ENCODE peak calls at places on chromosome 10, in five cellular contexts. Q, L, M, Y and C are unnamed samples.
A peak's percentile ranks its signal among the peaks of the same experiment; 100 is the strongest.

GRCh38 chr10:64036996-64037666 is 515.9 kb downstream of the REEP3 start:
- DNase-seq in Q (no peak), L (no peak), M (peak; percentile 20), Y (no peak), C (no peak)

GRCh38 chr10:99782447-99783286 is at the start of gene ABCC2:
- DNase-seq in Q (no peak), L (no peak), M (no peak), Y (peak; percentile 79), C (peak; percentile 94)

GRCh38 chr10:118047363-118047719 is 600 bp upstream of the RAB11FIP2 start:
- DNase-seq in Q (peak; percentile 15), L (no peak), M (no peak), Y (peak; percentile 11), C (peak; percentile 14)

GRCh38 chr10:119309423-119309770 is 102.0 kb downstream of the GRK5 start:
- DNase-seq in Q (no peak), L (no peak), M (no peak), Y (no peak), C (no peak)

GRCh38 chr10:8444630-8445029 is 390.1 kb downstream of the GATA3 start:
- DNase-seq in Q (no peak), L (no peak), M (peak; percentile 8), Y (no peak), C (no peak)

GRCh38 chr10:102814456-102814871 is 22.7 kb downstream of the CYP17A1 start:
- DNase-seq in Q (peak; percentile 70), L (peak; percentile 53), M (no peak), Y (no peak), C (no peak)

GRCh38 chr10:132508497-132509443 is 28.8 kb upstream of the INPP5A start:
- DNase-seq in Q (peak; percentile 64), L (peak; percentile 78), M (no peak), Y (no peak), C (no peak)

GRCh38 chr10:92590623-92591549 is 2.0 kb upstream of the KIF11 start:
- DNase-seq in Q (peak; percentile 39), L (no peak), M (peak; percentile 38), Y (peak; percentile 49), C (no peak)

GRCh38 chr10:32650246-32650655 is 204.3 kb downstream of the CCDC7 start:
- DNase-seq in Q (no peak), L (no peak), M (no peak), Y (no peak), C (no peak)

GRCh38 chr10:218753-219152 is 83.5 kb downstream of the ZMYND11 start:
- DNase-seq in Q (no peak), L (no peak), M (no peak), Y (no peak), C (peak; percentile 58)

GRCh38 chr10:7218974-7219373 is 191.9 kb downstream of the SFMBT2 start:
- DNase-seq in Q (no peak), L (no peak), M (no peak), Y (no peak), C (no peak)

DNA sequence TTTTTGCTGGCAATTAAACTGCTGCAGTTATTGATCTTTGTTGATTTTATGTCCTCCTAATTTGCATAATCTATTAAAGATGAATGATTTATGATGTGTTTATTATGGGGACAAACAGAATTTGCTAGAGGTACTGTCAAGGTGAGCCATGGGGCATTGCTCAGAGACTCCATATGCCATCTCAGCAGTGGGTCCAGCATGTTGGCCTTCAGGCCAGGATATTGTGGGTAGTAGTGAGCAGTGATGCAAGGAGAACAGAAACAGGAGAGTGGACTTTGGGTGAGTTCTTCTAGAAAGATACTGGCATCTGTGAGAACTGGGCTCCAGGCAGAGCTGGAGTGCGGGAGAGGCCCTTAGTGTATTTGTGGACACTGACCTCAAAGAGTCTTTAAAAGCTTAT is 65.9 kb downstream of the PAX2 start:
- DNase-seq in Q (no peak), L (no peak), M (no peak), Y (no peak), C (no peak)
- H3K4me1 ChIP-seq in Q (no peaks in the 10 kb centered on the region), L (no peaks in the 10 kb centered on the region), M (no peaks in the 10 kb centered on the region), Y (no peaks in the 10 kb centered on the region), C (no peaks in the 10 kb centered on the region)

GRCh38 chr10:95831076-95831475 is 75.1 kb downstream of the ENTPD1 start:
- DNase-seq in Q (no peak), L (no peak), M (no peak), Y (no peak), C (no peak)

GRCh38 chr10:95833038-95833673 is 74.6 kb upstream of the CC2D2B start:
- DNase-seq in Q (no peak), L (no peak), M (no peak), Y (no peak), C (no peak)

GRCh38 chr10:95834375-95834774 is 73.4 kb upstream of the CC2D2B start:
- DNase-seq in Q (no peak), L (no peak), M (no peak), Y (no peak), C (no peak)

GRCh38 chr10:95831515-95831914 is 75.6 kb downstream of the ENTPD1 start:
- DNase-seq in Q (no peak), L (no peak), M (no peak), Y (no peak), C (no peak)

DNA sequence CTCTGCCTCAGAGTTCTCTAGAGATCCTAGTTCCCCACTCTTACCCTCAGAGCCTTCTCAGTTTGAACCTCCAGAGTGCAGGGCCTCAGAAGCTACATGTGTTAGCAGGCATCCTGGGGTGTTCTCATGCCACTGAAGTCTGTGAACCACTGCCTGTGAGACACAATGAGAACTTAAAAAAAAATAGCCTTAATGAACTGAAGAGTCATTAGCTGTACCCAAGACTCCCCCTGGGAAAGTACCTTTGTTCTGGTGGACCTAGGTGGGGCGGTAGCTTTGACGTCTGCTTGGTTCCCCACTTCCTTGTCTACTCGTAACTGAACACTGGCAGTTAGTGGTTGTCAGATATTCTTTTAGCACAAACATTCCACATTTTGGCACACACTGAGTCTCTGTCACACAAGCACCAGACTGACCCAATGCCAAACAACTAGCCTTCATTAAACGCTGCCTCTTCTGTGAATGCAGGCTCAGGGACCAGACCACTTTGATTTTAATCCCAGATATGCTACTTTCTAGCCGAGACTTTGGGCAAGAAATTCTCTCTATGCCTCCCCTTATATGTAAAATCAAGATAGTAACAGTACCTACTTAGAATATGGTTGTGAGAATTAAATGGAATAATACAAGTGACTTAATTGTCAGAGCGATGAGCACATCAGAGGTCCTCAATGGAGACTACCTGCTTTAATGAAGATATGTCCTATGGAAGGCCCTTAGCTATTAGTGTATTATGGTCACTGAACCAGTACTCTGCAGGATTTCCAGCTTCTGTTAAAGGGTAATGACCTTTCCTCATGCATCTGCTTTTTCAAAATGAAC is 75.3 kb upstream of the CC2D2B start:
- DNase-seq in Q (no peak), L (no peak), M (peak; percentile 37), Y (no peak), C (peak; percentile 43)
- H3K4me3 ChIP-seq in Q (no peak overlapping the region), L (no peak overlapping the region), M (no peak overlapping the region), Y (no peak overlapping the region), C (no peak overlapping the region)

GRCh38 chr10:131091682-131092081 is 219.8 kb downstream of the TCERG1L start:
- DNase-seq in Q (no peak), L (no peak), M (no peak), Y (no peak), C (no peak)

GRCh38 chr10:131088619-131089018 is 222.9 kb downstream of the TCERG1L start:
- DNase-seq in Q (no peak), L (no peak), M (no peak), Y (no peak), C (no peak)

GRCh38 chr10:131090761-131091661 is 220.5 kb downstream of the TCERG1L start:
- DNase-seq in Q (no peak), L (no peak), M (no peak), Y (no peak), C (no peak)

GRCh38 chr10:131089150-131089549 is 222.4 kb downstream of the TCERG1L start:
- DNase-seq in Q (no peak), L (no peak), M (no peak), Y (no peak), C (no peak)

DNA sequence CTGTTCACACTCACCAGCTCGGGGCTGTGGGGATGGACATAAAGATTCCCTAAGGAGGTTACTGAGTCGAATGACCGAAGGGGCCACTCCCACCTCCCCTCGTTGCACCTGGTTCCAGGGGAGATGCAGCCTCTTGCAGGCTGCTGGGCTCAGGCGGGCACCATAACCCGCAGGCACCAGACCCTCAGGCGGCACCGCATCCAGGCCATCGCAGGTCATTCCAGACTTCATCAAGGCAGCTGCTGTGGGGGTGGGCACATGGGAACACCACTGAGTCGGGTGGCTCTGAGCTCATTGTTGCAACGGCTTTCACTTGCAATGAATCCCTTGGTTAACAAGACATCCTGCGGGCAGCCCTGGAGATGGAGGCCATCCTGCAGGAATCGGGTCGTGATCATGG is 221.7 kb downstream of the TCERG1L start:
- DNase-seq in Q (no peak), L (no peak), M (no peak), Y (no peak), C (no peak)
- H3K9me3 ChIP-seq in Q (peaks cover 5% of the 10 kb centered on the region), L (no peaks in the 10 kb centered on the region), M (no peaks in the 10 kb centered on the region), Y (no peaks in the 10 kb centered on the region), C (no peaks in the 10 kb centered on the region)

DNA sequence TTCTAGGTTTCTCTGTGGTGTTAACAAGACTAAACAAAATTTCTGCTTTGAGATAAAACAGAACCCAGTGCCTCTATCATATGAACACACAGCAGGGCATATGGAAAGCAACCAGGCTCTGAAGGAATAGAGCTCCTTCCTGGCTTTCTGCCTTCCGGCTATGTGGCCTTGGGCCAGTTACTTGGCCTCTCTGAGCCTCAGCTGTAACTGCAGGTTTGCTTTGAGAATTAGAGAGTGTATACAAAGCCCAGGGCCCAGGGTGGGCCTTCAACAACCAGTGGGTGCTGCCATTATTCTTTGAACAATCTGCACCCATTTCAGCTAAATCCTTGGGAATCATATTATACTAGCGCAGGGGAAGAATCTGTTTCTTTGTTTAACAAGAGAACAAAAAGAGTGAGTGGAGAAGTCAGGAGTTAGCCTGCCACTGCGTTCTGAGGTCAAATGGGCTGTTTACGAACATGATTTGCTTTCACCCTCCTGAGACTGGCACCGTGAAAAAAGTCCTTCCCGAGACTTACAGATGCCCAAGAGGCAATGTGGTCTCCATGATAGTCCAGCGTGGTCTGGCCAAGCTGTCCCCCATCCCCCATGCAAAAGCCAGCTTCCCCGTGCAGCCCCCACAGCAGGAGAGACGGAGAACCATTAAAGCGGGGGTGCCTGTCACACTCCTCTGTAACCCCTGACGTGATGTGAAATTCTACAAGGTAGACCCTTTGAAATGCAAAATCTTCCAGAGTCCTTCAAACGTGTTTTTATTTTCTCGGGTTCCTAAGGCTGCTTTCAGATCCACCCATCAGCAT is 4.9 kb downstream of the FAM53B start:
- DNase-seq in Q (no peak), L (no peak), M (no peak), Y (no peak), C (no peak)
- H3K4me1 ChIP-seq in Q (peaks cover 94% of the 10 kb centered on the region), L (peaks cover 90% of the 10 kb centered on the region), M (peaks cover 74% of the 10 kb centered on the region), Y (peaks cover 37% of the 10 kb centered on the region), C (peaks cover 38% of the 10 kb centered on the region)

GRCh38 chr10:127923646-127924045 is 16.7 kb downstream of the PTPRE start:
- DNase-seq in Q (no peak), L (no peak), M (no peak), Y (no peak), C (no peak)

GRCh38 chr10:127926455-127926854 is 19.6 kb downstream of the PTPRE start:
- DNase-seq in Q (no peak), L (no peak), M (no peak), Y (no peak), C (no peak)

GRCh38 chr10:127925471-127926207 is 18.7 kb downstream of the PTPRE start:
- DNase-seq in Q (no peak), L (no peak), M (no peak), Y (no peak), C (no peak)

GRCh38 chr10:127932521-127933270 is 25.8 kb downstream of the PTPRE start:
- DNase-seq in Q (no peak), L (no peak), M (no peak), Y (no peak), C (no peak)

GRCh38 chr10:127928021-127928806 is 21.3 kb downstream of the PTPRE start:
- DNase-seq in Q (no peak), L (no peak), M (no peak), Y (no peak), C (no peak)
- H3K4me3 ChIP-seq in Q (no peak overlapping the region), L (no peak overlapping the region), M (no peak overlapping the region), Y (no peak overlapping the region), C (no peak overlapping the region)